ENCODE peak calls at places on chromosomes 5 and 9, in five cellular contexts. One of them, this sample, is unnamed.

GRCh38 chr9:71795097-71795807 is 26.9 kb upstream of the CEMIP2 start:
- DNase-seq in A549: no peak
- DNase-seq in GM12878: peak
- DNase-seq in IMR-90: no peak
- DNase-seq in K562: no peak
- DNase-seq in this sample: no peak

GRCh38 chr9:135581636-135582426 is 20.3 kb downstream of the PAEP start:
- DNase-seq in A549: no peak
- DNase-seq in GM12878: no peak
- DNase-seq in IMR-90: no peak
- DNase-seq in K562: no peak
- DNase-seq in this sample: no peak

GRCh38 chr9:132651259-132651658 is 18.5 kb downstream of the DDX31 start:
- DNase-seq in A549: no peak
- DNase-seq in GM12878: no peak
- DNase-seq in IMR-90: peak
- DNase-seq in K562: no peak
- DNase-seq in this sample: no peak

GRCh38 chr9:20322212-20322611 is 300.1 kb downstream of the MLLT3 start:
- DNase-seq in A549: no peak
- DNase-seq in GM12878: no peak
- DNase-seq in IMR-90: no peak
- DNase-seq in K562: no peak
- DNase-seq in this sample: no peak

GRCh38 chr5:138459311-138459710 is 6.0 kb upstream of the EGR1 start:
- DNase-seq in A549: no peak
- DNase-seq in GM12878: no peak
- DNase-seq in IMR-90: no peak
- DNase-seq in K562: no peak
- DNase-seq in this sample: no peak

GRCh38 chr5:177086918-177087706 is 397 bp downstream of the FGFR4 start:
- DNase-seq in A549: peak
- DNase-seq in GM12878: peak
- DNase-seq in IMR-90: no peak
- DNase-seq in K562: peak
- DNase-seq in this sample: peak

GRCh38 chr9:114287001-114287762 is 35.7 kb upstream of the ORM1 start:
- DNase-seq in A549: no peak
- DNase-seq in GM12878: no peak
- DNase-seq in IMR-90: no peak
- DNase-seq in K562: no peak
- DNase-seq in this sample: no peak

GRCh38 chr5:180808461-180809000 is 5.9 kb upstream of the MGAT1 start:
- DNase-seq in A549: no peak
- DNase-seq in GM12878: no peak
- DNase-seq in IMR-90: no peak
- DNase-seq in K562: peak
- DNase-seq in this sample: no peak

GRCh38 chr9:127898433-127899199 is 787 bp downstream of the ST6GALNAC6 start:
- DNase-seq in A549: no peak
- DNase-seq in GM12878: no peak
- DNase-seq in IMR-90: peak
- DNase-seq in K562: peak
- DNase-seq in this sample: no peak

GRCh38 chr5:78809444-78809843 is 160.9 kb upstream of the LHFPL2 start:
- DNase-seq in A549: no peak
- DNase-seq in GM12878: no peak
- DNase-seq in IMR-90: no peak
- DNase-seq in K562: no peak
- DNase-seq in this sample: no peak

GRCh38 chr9:27194401-27195091 is 85.5 kb downstream of the TEK start:
- DNase-seq in A549: peak
- DNase-seq in GM12878: no peak
- DNase-seq in IMR-90: peak
- DNase-seq in K562: no peak
- DNase-seq in this sample: no peak

GRCh38 chr9:33524431-33524947 is 438 bp downstream of the ANKRD18B start:
- DNase-seq in A549: no peak
- DNase-seq in GM12878: no peak
- DNase-seq in IMR-90: no peak
- DNase-seq in K562: peak
- DNase-seq in this sample: peak

GRCh38 chr9:126752376-126752775 is 52.5 kb upstream of the ZBTB43 start:
- DNase-seq in A549: no peak
- DNase-seq in GM12878: no peak
- DNase-seq in IMR-90: no peak
- DNase-seq in K562: no peak
- DNase-seq in this sample: no peak

GRCh38 chr9:134725605-134725940 is 84.0 kb downstream of the COL5A1 start:
- DNase-seq in A549: no peak
- DNase-seq in GM12878: no peak
- DNase-seq in IMR-90: peak
- DNase-seq in K562: no peak
- DNase-seq in this sample: no peak

GRCh38 chr9:134031783-134032182 is 6.5 kb downstream of the BRD3OS start:
- DNase-seq in A549: no peak
- DNase-seq in GM12878: no peak
- DNase-seq in IMR-90: no peak
- DNase-seq in K562: no peak
- DNase-seq in this sample: no peak

GRCh38 chr5:139796061-139796806 is 626 bp downstream of the PSD2 start:
- DNase-seq in A549: no peak
- DNase-seq in GM12878: no peak
- DNase-seq in IMR-90: no peak
- DNase-seq in K562: no peak
- DNase-seq in this sample: no peak

GRCh38 chr9:123923377-123923776 is 6.5 kb downstream of the DENND1A start:
- DNase-seq in A549: no peak
- DNase-seq in GM12878: no peak
- DNase-seq in IMR-90: no peak
- DNase-seq in K562: no peak
- DNase-seq in this sample: no peak

GRCh38 chr9:110626109-110626829 is 42.3 kb upstream of the MUSK start:
- DNase-seq in A549: no peak
- DNase-seq in GM12878: peak
- DNase-seq in IMR-90: peak
- DNase-seq in K562: no peak
- DNase-seq in this sample: no peak

GRCh38 chr5:1261643-1262042 is 33.2 kb downstream of the TERT start:
- DNase-seq in A549: no peak
- DNase-seq in GM12878: no peak
- DNase-seq in IMR-90: no peak
- DNase-seq in K562: no peak
- DNase-seq in this sample: no peak

GRCh38 chr5:177576169-177576568 is 15.8 kb upstream of the TMED9 start:
- DNase-seq in A549: no peak
- DNase-seq in GM12878: no peak
- DNase-seq in IMR-90: no peak
- DNase-seq in K562: no peak
- DNase-seq in this sample: no peak

GRCh38 chr9:82781965-82782392 is 281.0 kb downstream of the RASEF start:
- DNase-seq in A549: no peak
- DNase-seq in GM12878: no peak
- DNase-seq in IMR-90: no peak
- DNase-seq in K562: no peak
- DNase-seq in this sample: no peak

GRCh38 chr9:85339337-85339736 is 402.4 kb downstream of the AGTPBP1 start:
- DNase-seq in A549: no peak
- DNase-seq in GM12878: no peak
- DNase-seq in IMR-90: no peak
- DNase-seq in K562: no peak
- DNase-seq in this sample: no peak

DNA sequence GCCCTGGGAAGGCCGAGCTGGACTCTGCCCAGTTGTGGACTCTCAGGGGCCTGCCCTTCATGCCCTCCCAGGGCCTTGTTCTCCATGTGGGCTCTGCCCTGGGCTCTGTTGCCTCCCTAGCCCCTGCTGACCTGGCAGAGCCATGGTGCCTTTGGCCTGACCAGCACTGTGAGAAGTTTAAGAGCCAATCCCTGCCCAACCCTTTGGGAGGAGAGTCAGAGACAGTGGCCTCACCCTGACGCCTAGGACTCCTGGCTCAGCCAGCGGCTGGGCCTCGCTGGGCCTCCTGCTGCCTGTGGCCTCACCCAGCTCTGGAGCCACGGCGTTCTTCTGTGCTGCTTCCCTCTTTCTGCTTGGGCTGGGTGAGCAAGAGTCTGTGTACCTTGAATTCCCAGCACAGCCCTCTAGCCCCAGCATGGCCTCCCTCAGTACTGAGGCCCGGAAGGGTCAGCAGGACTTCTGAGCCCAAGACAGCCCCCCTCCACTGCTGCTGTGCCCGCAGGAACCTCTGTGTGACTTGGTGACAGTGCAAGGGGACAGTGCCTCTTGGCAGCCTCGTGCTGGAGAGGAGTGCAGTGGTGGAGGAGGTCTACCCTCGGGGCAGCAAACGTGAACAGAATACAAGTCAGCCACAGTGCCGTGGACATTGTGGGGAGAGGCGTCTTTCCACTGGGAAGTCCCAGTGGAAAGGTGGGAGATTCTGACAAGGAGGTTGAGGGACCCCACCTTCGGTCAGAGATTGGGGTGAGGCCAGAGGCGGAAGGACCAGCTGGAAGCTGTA is 97.4 kb downstream of the CACNA1B start:
- DNase-seq in A549: no peak
- DNase-seq in GM12878: no peak
- DNase-seq in IMR-90: no peak
- DNase-seq in K562: no peak
- DNase-seq in this sample: no peak
- H3K4me2 ChIP-seq in A549: no peak
- H3K4me2 ChIP-seq in GM12878: no peak
- H3K4me2 ChIP-seq in IMR-90: no peak
- H3K4me2 ChIP-seq in K562: no peak
- H3K4me2 ChIP-seq in this sample: no peak

GRCh38 chr5:6469836-6470235 is 21.2 kb downstream of the UBE2QL1 start:
- DNase-seq in A549: no peak
- DNase-seq in GM12878: no peak
- DNase-seq in IMR-90: no peak
- DNase-seq in K562: no peak
- DNase-seq in this sample: no peak

GRCh38 chr5:6471252-6471651 is 22.6 kb downstream of the UBE2QL1 start:
- DNase-seq in A549: no peak
- DNase-seq in GM12878: no peak
- DNase-seq in IMR-90: no peak
- DNase-seq in K562: no peak
- DNase-seq in this sample: no peak

GRCh38 chr5:6473284-6473683 is 24.6 kb downstream of the UBE2QL1 start:
- DNase-seq in A549: no peak
- DNase-seq in GM12878: no peak
- DNase-seq in IMR-90: no peak
- DNase-seq in K562: no peak
- DNase-seq in this sample: no peak

GRCh38 chr5:6470672-6471071 is 22.0 kb downstream of the UBE2QL1 start:
- DNase-seq in A549: no peak
- DNase-seq in GM12878: no peak
- DNase-seq in IMR-90: no peak
- DNase-seq in K562: no peak
- DNase-seq in this sample: no peak

DNA sequence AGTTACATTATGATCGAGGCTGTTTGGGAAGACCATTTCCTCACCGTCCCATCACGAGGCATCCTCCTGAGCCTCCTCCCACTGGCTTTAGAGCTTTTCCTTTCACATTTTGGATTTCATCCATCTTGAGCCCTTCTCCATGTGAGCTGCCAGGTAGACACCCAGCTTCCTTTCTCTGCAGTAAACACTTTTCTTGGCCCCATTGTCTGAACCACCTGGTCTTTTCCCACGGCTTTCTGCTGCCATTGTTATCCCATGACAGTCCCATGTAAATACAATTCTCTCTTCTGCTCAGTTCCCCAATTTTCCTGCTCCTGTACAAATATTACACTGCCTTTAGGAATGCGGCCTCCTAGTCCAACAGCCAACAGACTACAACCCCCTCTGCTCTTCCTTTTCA is 24.1 kb downstream of the UBE2QL1 start:
- DNase-seq in A549: no peak
- DNase-seq in GM12878: no peak
- DNase-seq in IMR-90: no peak
- DNase-seq in K562: no peak
- DNase-seq in this sample: no peak
- TF ChIP-seq CEBPB in A549: no peak
- TF ChIP-seq CEBPB in GM12878: no peak
- TF ChIP-seq CEBPB in IMR-90: no peak
- TF ChIP-seq CEBPB in K562: no peak
- TF ChIP-seq CEBPB in this sample: no peak

GRCh38 chr5:135133181-135133580 is 99.2 kb upstream of the PITX1 start:
- DNase-seq in A549: no peak
- DNase-seq in GM12878: no peak
- DNase-seq in IMR-90: no peak
- DNase-seq in K562: no peak
- DNase-seq in this sample: no peak
- H3K4me2 ChIP-seq in A549: no peak
- H3K4me2 ChIP-seq in GM12878: no peak
- H3K4me2 ChIP-seq in IMR-90: no peak
- H3K4me2 ChIP-seq in K562: peak
- H3K4me2 ChIP-seq in this sample: no peak

GRCh38 chr9:94870465-94870792 is 143.9 kb downstream of the AOPEP start:
- DNase-seq in A549: no peak
- DNase-seq in GM12878: no peak
- DNase-seq in IMR-90: no peak
- DNase-seq in K562: no peak
- DNase-seq in this sample: peak

GRCh38 chr9:94870793-94871558 is 144.5 kb downstream of the AOPEP start:
- DNase-seq in A549: no peak
- DNase-seq in GM12878: no peak
- DNase-seq in IMR-90: no peak
- DNase-seq in K562: no peak
- DNase-seq in this sample: peak

GRCh38 chr9:94874316-94874715 is 147.8 kb downstream of the AOPEP start:
- DNase-seq in A549: no peak
- DNase-seq in GM12878: no peak
- DNase-seq in IMR-90: peak
- DNase-seq in K562: no peak
- DNase-seq in this sample: peak

GRCh38 chr9:94875300-94876063 is 149.0 kb downstream of the AOPEP start:
- DNase-seq in A549: no peak
- DNase-seq in GM12878: peak
- DNase-seq in IMR-90: no peak
- DNase-seq in K562: no peak
- DNase-seq in this sample: peak

GRCh38 chr9:94872921-94873511 is 146.5 kb downstream of the AOPEP start:
- DNase-seq in A549: no peak
- DNase-seq in GM12878: no peak
- DNase-seq in IMR-90: no peak
- DNase-seq in K562: no peak
- DNase-seq in this sample: no peak
- TF ChIP-seq CEBPB in A549: no peak
- TF ChIP-seq CEBPB in GM12878: no peak
- TF ChIP-seq CEBPB in IMR-90: no peak
- TF ChIP-seq CEBPB in K562: no peak
- TF ChIP-seq CEBPB in this sample: no peak